ENCODE peak calls at places on chromosomes 4 and X, in eight cellular contexts. A, R, T, V, B, E, N and S are unnamed samples.

GRCh38 chrX:44675364-44676024 is 132.8 kb upstream of the FUNDC1 start:
- DNase-seq in V (peak; percentile 45), A (no peak), R (no peak), N (no peak), B (no peak), E (peak; percentile 64), T (peak; percentile 8), S (no peak)

GRCh38 chrX:131308980-131309379 is 19.9 kb upstream of the IGSF1 start:
- DNase-seq in N (no peak), R (no peak), V (no peak), A (no peak), T (no peak), E (no peak), B (no peak), S (no peak)

GRCh38 chrX:35076061-35076460 is 133.5 kb downstream of the FAM47B start:
- DNase-seq in E (no peak), R (no peak), A (no peak), B (no peak), N (no peak), V (no peak), T (peak; percentile 1), S (no peak)

GRCh38 chr4:122633211-122633610 is 12.3 kb upstream of the IL21 start:
- DNase-seq in E (no peak), B (no peak), A (no peak), N (no peak), V (no peak), R (no peak), T (no peak), S (no peak)

GRCh38 chr4:5660185-5660584 is 48.2 kb downstream of the EVC2 start:
- DNase-seq in E (no peak), T (no peak), R (no peak), A (no peak), N (no peak), V (no peak), B (no peak), S (no peak)

GRCh38 chr4:164789047-164789446 is 35.1 kb downstream of the SMIM31 start:
- DNase-seq in N (no peak), E (no peak), A (no peak), R (no peak), T (no peak), B (no peak), V (no peak), S (no peak)

GRCh38 chrX:66013195-66013816 is 26.6 kb downstream of the VSIG4 start:
- DNase-seq in B (no peak), T (peak; percentile 87), E (no peak), V (no peak), R (no peak), A (no peak), N (no peak), S (no peak)

GRCh38 chrX:53281321-53281822 is at the start of gene IQSEC2:
- DNase-seq in V (peak; percentile 70), E (no peak), B (peak; percentile 48), T (peak; percentile 31), A (no peak), R (peak; percentile 7), N (peak; percentile 86), S (peak; percentile 90)

GRCh38 chrX:114619874-114620273 is 36.0 kb downstream of the HTR2C start:
- DNase-seq in B (no peak), T (peak; percentile 4), V (no peak), A (no peak), N (no peak), R (no peak), E (no peak), S (no peak)

GRCh38 chr4:163473576-163473975 is at the start of gene TKTL2:
- DNase-seq in V (no peak), A (no peak), N (no peak), E (no peak), B (no peak), T (no peak), R (no peak), S (no peak)

GRCh38 chr4:97984545-97985131 is 158.6 kb downstream of the STPG2 start:
- DNase-seq in E (no peak), A (no peak), V (no peak), N (no peak), T (peak; percentile 15), R (no peak), B (no peak), S (no peak)
- TF ChIP-seq CTCF in E (peak; percentile 7), A (no peak), V (peak; percentile 61), N (no peak), T (peak; percentile 65), R (no peak), B (peak; percentile 66), S (peak; percentile 20)

DNA sequence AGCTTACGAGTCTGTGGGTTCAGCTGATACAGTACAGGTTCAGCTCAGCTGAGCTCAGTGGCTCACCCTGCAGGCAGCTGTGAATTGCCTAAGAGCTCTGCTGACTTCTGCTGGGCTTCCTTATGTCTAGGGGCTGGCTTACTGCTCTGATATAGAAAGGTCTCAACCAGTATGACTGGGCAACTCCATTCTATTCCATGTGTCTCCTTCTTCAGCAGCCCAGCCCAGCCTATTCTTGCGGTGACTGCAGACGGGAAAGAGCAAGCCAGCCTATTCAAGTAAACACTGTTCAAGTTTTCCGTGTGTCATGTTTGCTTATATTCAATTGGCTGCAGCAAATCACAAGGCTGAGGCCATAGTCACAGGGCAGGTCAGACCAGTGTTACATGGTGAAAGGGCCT is 615.4 kb upstream of the ZFP42 start:
- DNase-seq in V (peak; percentile 4), E (no peak), R (no peak), T (peak; percentile 28), B (no peak), A (no peak), N (no peak), S (no peak)
- TF ChIP-seq CTCF in V (peak; percentile 59), E (peak; percentile 28), R (no peak), T (no peak), B (peak; percentile 32), A (no peak), N (no peak), S (no peak)

GRCh38 chr4:26081795-26082498 is 167.9 kb downstream of the SMIM20 start:
- DNase-seq in B (no peak), A (no peak), N (no peak), V (no peak), R (no peak), E (no peak), T (peak; percentile 78), S (no peak)
- TF ChIP-seq CTCF in B (peak; percentile 73), A (peak; percentile 79), N (peak; percentile 71), V (peak; percentile 56), R (peak; percentile 60), E (peak; percentile 53), T (peak; percentile 72), S (peak; percentile 81)

DNA sequence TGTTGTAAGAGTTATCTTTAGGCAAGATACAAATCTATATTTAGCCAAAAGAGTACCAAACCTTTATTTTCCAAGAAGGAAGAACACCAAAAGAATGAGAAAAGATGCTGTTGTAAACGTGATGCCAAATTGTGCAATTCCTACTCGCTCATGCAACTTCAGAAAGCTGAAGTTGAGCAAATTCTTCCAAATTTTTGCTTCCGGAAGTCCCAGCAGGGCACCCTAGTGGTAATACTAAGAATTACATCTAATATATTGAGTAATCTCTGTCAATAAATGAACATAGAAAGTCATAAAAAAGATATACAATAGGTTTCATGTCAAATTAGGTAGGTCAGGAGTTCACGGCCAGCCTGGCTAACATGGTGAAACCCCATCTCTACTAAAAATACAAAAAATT is 36.0 kb upstream of the SMARCAD1 start:
- DNase-seq in E (no peak), R (no peak), B (no peak), T (peak; percentile 25), V (no peak), N (no peak), A (no peak), S (no peak)
- TF ChIP-seq CTCF in E (peak; percentile 26), R (peak; percentile 25), B (peak; percentile 59), T (peak; percentile 37), V (peak; percentile 62), N (no peak), A (no peak), S (peak; percentile 28)

DNA sequence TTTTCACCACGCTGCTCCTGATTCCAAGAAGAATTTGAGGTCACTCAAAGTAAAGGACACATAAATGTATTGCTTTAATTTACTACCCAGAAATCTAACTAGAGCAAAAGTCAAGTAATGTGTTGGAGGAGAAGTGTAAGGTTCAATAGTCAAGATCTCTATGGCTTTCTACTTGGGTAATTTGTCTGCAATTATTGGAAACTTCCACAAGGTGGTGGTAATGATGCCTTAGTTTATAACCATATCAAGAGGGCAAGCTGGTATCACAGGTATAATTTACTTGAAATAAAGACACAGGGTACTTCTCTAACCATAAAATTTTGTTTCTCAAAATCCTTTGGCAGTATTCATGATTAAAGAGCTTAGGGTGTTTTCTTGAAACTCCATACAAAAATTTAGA is 10.2 kb upstream of the GRIA3 start:
- DNase-seq in V (no peak), T (peak; percentile 22), R (no peak), B (no peak), N (no peak), A (no peak), E (no peak), S (no peak)
- TF ChIP-seq CTCF in V (no peak), T (peak; percentile 9), R (no peak), B (peak; percentile 48), N (peak; percentile 25), A (no peak), E (no peak), S (no peak)

GRCh38 chrX:63765692-63766091 is 19.3 kb downstream of the ARHGEF9 start:
- DNase-seq in E (no peak), B (no peak), R (no peak), V (no peak), T (no peak), N (no peak), A (no peak), S (no peak)

GRCh38 chrX:63764946-63765345 is 20.1 kb downstream of the ARHGEF9 start:
- DNase-seq in N (no peak), E (no peak), B (peak; percentile 62), R (no peak), V (peak; percentile 22), A (no peak), T (no peak), S (no peak)

GRCh38 chrX:63755892-63756291 is 29.1 kb downstream of the ARHGEF9 start:
- DNase-seq in N (no peak), E (no peak), R (no peak), V (no peak), A (no peak), B (no peak), T (no peak), S (no peak)

GRCh38 chrX:63761639-63762038 is 23.4 kb downstream of the ARHGEF9 start:
- DNase-seq in A (no peak), B (no peak), V (no peak), R (no peak), E (no peak), T (no peak), N (no peak), S (no peak)
- TF ChIP-seq CTCF in A (no peak), B (no peak), V (peak; percentile 8), R (peak; percentile 32), E (no peak), T (no peak), N (no peak), S (peak; percentile 34)